ENCODE peak calls at places on chromosomes 13 and 19, in ten cellular contexts. I is brain microvascular endothelial cell, F is ascending aorta, W is heart left ventricle, C is Peyer's patch, M is HL-60, X is left ventricle myocardium inferior, H is foreskin fibroblast, T is lower leg skin, R is AG04450. L is an unnamed sample.

GRCh38 chr19:4733755-4734345 is 10.2 kb upstream of the DPP9 start:
- DNase-seq in H (no peak), W (no peak), F (no peak), I (no peak), T (no peak), X (no peak), C (no peak), M (no peak), R (no peak), L (no peak)

GRCh38 chr19:53537126-53537522 is 821 bp upstream of the ZNF331 start:
- DNase-seq in W (no peak), T (no peak), I (no peak), H (no peak), F (no peak), M (no peak), C (no peak), X (no peak), R (no peak), L (no peak)

GRCh38 chr13:31773538-31773937 is 34.2 kb downstream of the RXFP2 start:
- DNase-seq in W (no peak), C (no peak), T (no peak), R (no peak), H (peak), F (no peak), I (peak), X (no peak), M (no peak), L (no peak)

GRCh38 chr13:98265669-98266551 is 88.8 kb upstream of the RNF113B start:
- DNase-seq in X (no peak), H (no peak), T (no peak), C (no peak), M (no peak), R (no peak), W (no peak), F (no peak), I (no peak), L (no peak)

GRCh38 chr13:43408274-43408673 is 378.5 kb downstream of the ENOX1 start:
- DNase-seq in F (no peak), W (no peak), C (no peak), T (no peak), X (no peak), R (no peak), M (no peak), H (no peak), I (no peak), L (no peak)

GRCh38 chr13:112522578-112522977 is 65.4 kb downstream of the TUBGCP3 start:
- DNase-seq in W (no peak), H (peak), X (no peak), I (no peak), F (no peak), M (no peak), T (no peak), C (no peak), R (no peak), L (no peak)

GRCh38 chr19:47229674-47230121 is 1.3 kb downstream of the BBC3 start:
- DNase-seq in W (no peak), F (no peak), H (no peak), X (no peak), I (no peak), C (no peak), T (no peak), M (no peak), R (no peak), L (peak)

GRCh38 chr19:16374436-16374835 is 49.8 kb downstream of the KLF2 start:
- DNase-seq in W (no peak), X (no peak), R (no peak), H (no peak), F (no peak), C (no peak), M (no peak), I (no peak), T (no peak), L (no peak)

GRCh38 chr13:95191821-95192220 is 109.4 kb downstream of the ABCC4 start:
- DNase-seq in R (peak), X (peak), I (peak), F (peak), M (peak), W (peak), C (peak), H (peak), T (peak), L (peak)

GRCh38 chr13:33494596-33495214 is 209.2 kb upstream of the STARD13 start:
- DNase-seq in M (no peak), I (peak), F (no peak), C (no peak), R (peak), H (peak), W (peak), T (no peak), X (peak), L (no peak)

GRCh38 chr19:41707871-41708371 is 505 bp upstream of the CEACAM5 start:
- DNase-seq in I (no peak), R (no peak), M (no peak), F (no peak), H (no peak), X (no peak), W (no peak), T (peak), C (no peak), L (no peak)

GRCh38 chr19:38216785-38217746 is 7.0 kb downstream of the DPF1 start:
- DNase-seq in M (no peak), C (no peak), I (no peak), R (no peak), T (no peak), H (no peak), X (no peak), W (no peak), F (no peak), L (no peak)

GRCh38 chr19:12574036-12574435 is 22.8 kb upstream of the ZNF564 start:
- DNase-seq in R (no peak), H (no peak), M (peak), X (no peak), I (no peak), C (no peak), W (no peak), T (no peak), F (no peak), L (no peak)

GRCh38 chr19:18590273-18591272 is 2.0 kb downstream of the REX1BD start:
- DNase-seq in W (no peak), X (no peak), R (no peak), C (no peak), I (peak), T (peak), H (no peak), M (no peak), F (no peak), L (no peak)

GRCh38 chr13:101690871-101691270 is 238.4 kb downstream of the ITGBL1 start:
- DNase-seq in M (no peak), C (no peak), W (no peak), F (no peak), X (no peak), H (no peak), T (no peak), R (no peak), I (no peak), L (no peak)

GRCh38 chr13:80361883-80362327 is 21.0 kb upstream of the SPRY2 start:
- DNase-seq in T (no peak), X (no peak), W (no peak), H (no peak), R (no peak), M (peak), I (peak), C (no peak), F (no peak), L (no peak)

GRCh38 chr19:15992014-15992413 is 43.2 kb downstream of the OR10H4 start:
- DNase-seq in I (no peak), M (no peak), R (no peak), C (peak), W (no peak), T (no peak), X (no peak), H (no peak), F (no peak), L (no peak)

GRCh38 chr13:111398715-111399299 is 78.4 kb downstream of the TEX29 start:
- DNase-seq in X (no peak), F (no peak), T (peak), R (no peak), W (peak), H (peak), M (no peak), C (no peak), I (no peak), L (no peak)

GRCh38 chr19:1170938-1171754 is 2.9 kb downstream of the SBNO2 start:
- DNase-seq in X (no peak), R (no peak), M (no peak), H (no peak), F (no peak), C (peak), T (peak), I (no peak), W (no peak), L (no peak)

GRCh38 chr19:45641274-45642105 is 2.3 kb upstream of the EML2 start:
- DNase-seq in H (peak), M (peak), X (peak), C (peak), F (peak), I (peak), R (no peak), W (peak), T (peak), L (peak)

GRCh38 chr13:80527400-80527799 is 186.5 kb upstream of the SPRY2 start:
- DNase-seq in X (no peak), I (no peak), F (no peak), W (no peak), R (no peak), T (no peak), H (peak), C (no peak), M (no peak), L (no peak)

GRCh38 chr19:7494416-7495098 is 5.7 kb upstream of the PEX11G start:
- DNase-seq in W (no peak), T (no peak), F (no peak), R (no peak), M (no peak), C (no peak), H (peak), I (peak), X (peak), L (no peak)

GRCh38 chr19:15177269-15178116 is 23.3 kb downstream of the NOTCH3 start:
- DNase-seq in R (no peak), W (peak), H (peak), I (peak), F (peak), C (peak), T (peak), X (peak), M (peak), L (peak)

GRCh38 chr19:6524326-6524725 is 6.5 kb upstream of the TNFSF9 start:
- DNase-seq in C (no peak), T (no peak), M (no peak), X (no peak), I (no peak), R (no peak), F (no peak), H (no peak), W (no peak), L (no peak)

GRCh38 chr13:90896022-90896421 is 451.5 kb upstream of the MIR17HG start:
- DNase-seq in I (no peak), R (no peak), X (no peak), H (no peak), T (no peak), W (no peak), M (no peak), F (no peak), C (no peak), L (no peak)

GRCh38 chr13:95335667-95336066 is 34.4 kb upstream of the ABCC4 start:
- DNase-seq in M (no peak), X (no peak), H (no peak), T (no peak), I (no peak), F (no peak), R (no peak), W (no peak), C (no peak), L (no peak)

GRCh38 chr13:32846020-32846451 is 170.2 kb upstream of the KL start:
- DNase-seq in F (no peak), C (no peak), X (no peak), M (no peak), H (no peak), I (no peak), W (no peak), T (no peak), R (no peak), L (no peak)

GRCh38 chr13:25874907-25875306 is 176.9 kb downstream of the SHISA2 start:
- DNase-seq in W (no peak), H (no peak), M (peak), I (no peak), R (no peak), C (no peak), T (no peak), X (no peak), F (no peak), L (no peak)

GRCh38 chr13:26919311-26919710 is 158.7 kb upstream of the GPR12 start:
- DNase-seq in T (no peak), M (no peak), X (no peak), I (no peak), R (no peak), W (no peak), F (no peak), H (no peak), C (no peak), L (no peak)

GRCh38 chr19:45901912-45902650 is at the start of gene MYPOP:
- DNase-seq in X (no peak), H (no peak), R (no peak), W (no peak), M (no peak), C (no peak), T (no peak), I (no peak), F (no peak), L (no peak)

GRCh38 chr19:42468273-42468796 is 25.6 kb upstream of the CXCL17 start:
- DNase-seq in X (no peak), F (no peak), H (peak), C (peak), W (no peak), M (no peak), R (peak), I (peak), T (peak), L (no peak)

GRCh38 chr19:6587093-6587820 is 3.7 kb downstream of the CD70 start:
- DNase-seq in I (no peak), M (peak), H (no peak), T (peak), F (no peak), R (no peak), X (no peak), W (no peak), C (no peak), L (no peak)

GRCh38 chr13:99883805-99884204 is 87.8 kb downstream of the ZIC5 start:
- DNase-seq in W (no peak), X (no peak), C (no peak), H (no peak), R (no peak), I (no peak), M (no peak), F (no peak), T (no peak), L (peak)
- H3K4me3 ChIP-seq in W (no peak), X (no peak), C (no peak), H (no peak), R (no peak), I (no peak), M (no peak), F (no peak), T (no peak), L (no peak)

DNA sequence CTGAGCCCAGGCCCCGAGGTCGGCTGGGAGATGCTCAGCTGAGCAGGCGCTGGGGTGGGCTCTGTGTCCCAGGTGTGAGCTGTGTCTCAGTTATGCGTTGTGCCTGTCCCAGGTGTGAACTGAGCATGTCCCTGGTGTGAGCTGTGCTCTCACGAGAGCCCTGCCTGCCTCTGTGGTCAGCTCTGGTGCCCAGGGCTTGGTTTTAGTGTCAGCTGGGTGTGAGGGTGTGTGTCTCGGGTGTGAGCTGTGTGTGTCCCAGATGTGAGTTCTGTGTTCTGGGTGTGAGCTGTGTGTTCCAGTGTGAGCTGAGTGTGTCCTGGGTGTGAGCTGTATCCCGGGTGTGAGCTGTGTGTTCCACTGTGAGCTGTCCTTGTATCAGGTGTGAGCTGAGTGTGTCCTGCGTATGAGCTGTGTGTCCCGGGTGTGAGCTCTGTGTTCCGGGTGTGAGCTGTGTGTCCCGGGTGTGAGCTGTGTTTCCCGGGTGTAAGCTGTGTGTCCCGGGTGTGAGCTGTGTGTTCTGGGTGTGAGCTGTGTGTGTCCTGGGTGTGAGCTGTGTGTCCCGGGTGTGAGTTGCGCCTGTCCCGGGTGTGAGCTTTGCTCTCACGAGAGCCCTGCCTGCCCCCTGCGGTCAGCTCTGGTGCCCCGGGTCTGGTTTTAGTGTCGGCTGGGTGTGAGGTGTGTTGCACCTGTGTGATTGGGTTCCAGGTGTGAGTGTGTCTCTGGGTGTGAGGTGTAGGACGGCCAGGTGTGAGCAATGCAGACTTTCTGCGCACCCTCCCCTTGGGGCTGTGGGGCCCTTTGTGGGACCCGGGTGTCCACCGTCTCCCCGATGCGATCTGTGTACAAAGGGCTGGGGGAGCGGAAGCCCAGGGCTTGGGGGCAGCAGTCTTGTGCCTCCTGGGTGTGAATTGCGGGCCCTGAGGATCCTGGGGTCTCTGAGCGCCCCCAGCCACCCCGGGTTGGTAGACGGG is 7.1 kb upstream of the PEAK3 start:
- DNase-seq in R (no peak), H (no peak), F (no peak), I (no peak), M (peak), X (no peak), C (no peak), T (no peak), W (no peak), L (no peak)
- H3K4me3 ChIP-seq in R (no peak), H (no peak), F (no peak), I (no peak), M (peak), X (peak), C (peak), T (no peak), W (no peak), L (no peak)

DNA sequence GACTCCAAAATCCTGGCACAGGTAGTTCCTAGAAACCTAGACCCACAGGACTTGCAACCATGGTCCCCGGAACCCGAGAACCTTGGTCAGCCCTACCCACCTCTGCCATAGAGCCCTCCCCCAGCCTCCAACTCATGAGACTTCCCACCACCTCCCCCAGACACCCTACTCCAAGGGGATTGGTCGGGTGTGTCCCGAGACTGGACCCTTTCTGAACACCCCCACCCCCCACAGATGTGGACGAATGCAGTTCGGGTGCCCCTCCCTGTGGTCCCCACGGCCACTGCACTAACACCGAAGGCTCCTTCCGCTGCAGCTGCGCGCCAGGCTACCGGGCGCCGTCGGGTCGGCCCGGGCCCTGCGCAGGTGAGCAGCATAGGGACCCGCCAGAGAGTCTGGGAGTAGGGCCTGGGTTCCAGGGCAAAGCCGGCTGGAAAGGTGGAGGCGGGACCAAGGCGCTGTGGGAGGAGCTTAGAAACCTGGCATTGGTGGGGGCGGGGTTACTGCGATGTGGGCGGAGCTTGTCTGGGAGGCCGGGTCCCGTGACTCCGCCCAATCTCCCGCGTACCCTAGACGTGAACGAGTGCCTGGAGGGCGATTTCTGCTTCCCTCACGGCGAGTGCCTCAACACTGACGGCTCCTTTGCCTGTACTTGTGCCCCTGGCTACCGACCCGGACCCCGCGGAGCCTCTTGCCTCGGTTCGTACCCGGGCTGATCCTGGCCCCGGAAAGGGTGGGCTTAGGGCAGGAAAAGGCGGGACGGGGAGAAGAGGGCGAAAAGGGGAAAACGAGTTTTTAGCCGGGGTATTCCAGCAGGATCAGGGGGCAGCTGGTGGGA is 11.9 kb downstream of the LTBP4 start:
- DNase-seq in F (peak), R (no peak), M (no peak), I (peak), W (no peak), T (peak), C (peak), X (no peak), H (no peak), L (peak)
- H3K4me3 ChIP-seq in F (peak), R (peak), M (no peak), I (peak), W (peak), T (peak), C (peak), X (peak), H (peak), L (peak)

DNA sequence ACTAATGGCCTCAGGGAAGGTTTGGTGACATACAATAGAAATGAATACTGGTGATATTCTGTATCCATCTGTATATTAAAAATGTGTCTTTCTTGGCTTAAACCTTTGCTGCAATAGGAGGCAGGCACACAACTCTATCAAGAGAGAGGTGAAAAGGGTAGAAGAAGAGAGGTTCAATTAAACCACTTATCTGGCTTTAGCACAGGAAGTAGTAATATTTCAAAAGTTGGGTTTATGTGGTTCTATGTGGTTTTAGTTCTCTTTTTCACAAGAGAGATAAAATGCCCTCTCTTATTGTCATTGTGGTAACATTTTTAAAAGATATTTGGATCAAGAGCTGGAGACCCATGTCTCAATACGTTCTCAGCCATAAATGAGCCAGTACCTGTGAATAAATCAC is 146.2 kb upstream of the FNDC3A start:
- DNase-seq in X (no peak), I (no peak), H (no peak), W (no peak), R (no peak), M (no peak), T (no peak), C (no peak), F (no peak), L (no peak)
- H3K4me3 ChIP-seq in X (no peak), I (no peak), H (no peak), W (no peak), R (no peak), M (no peak), T (no peak), C (no peak), F (no peak), L (no peak)

DNA sequence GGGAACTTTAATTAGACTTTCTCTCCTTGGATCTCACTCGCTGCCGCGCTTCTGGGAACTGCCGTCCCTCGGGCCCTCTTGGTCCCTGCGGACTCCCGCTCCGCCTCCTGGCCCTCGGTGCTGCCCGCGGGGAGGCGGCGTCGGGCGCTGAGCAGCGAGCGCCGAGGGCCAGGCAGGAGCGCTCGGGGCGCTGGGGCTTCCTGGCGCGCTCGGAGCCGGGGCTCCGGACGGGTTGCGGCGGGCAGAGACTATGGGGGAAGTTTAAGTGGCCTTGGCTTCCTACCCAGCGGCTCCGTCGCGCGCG is 704 bp downstream of the CHST8 start:
- DNase-seq in M (no peak), X (no peak), W (no peak), F (no peak), H (no peak), R (no peak), T (no peak), I (no peak), C (no peak), L (no peak)
- H3K4me3 ChIP-seq in M (no peak), X (peak), W (peak), F (no peak), H (peak), R (no peak), T (peak), I (peak), C (peak), L (peak)

GRCh38 chr19:48491793-48492123 is 19.9 kb downstream of the LMTK3 start:
- DNase-seq in X (no peak), I (no peak), T (no peak), H (no peak), F (no peak), W (peak), C (no peak), M (no peak), R (no peak), L (no peak)
- H3K4me3 ChIP-seq in X (peak), I (no peak), T (no peak), H (no peak), F (no peak), W (no peak), C (no peak), M (no peak), R (no peak), L (no peak)

L was measured in thyroid gland.